ENCODE peak calls at places on chromosome 5, in five cellular contexts. X is trophoblast cell, F is H9, A is H1, I is mesenchymal stem cell. W is an unnamed sample.
A peak's percentile ranks its signal among the peaks of the same experiment; 100 is the strongest.

GRCh38 chr5:63263409-63263808 is 684.8 kb downstream of the LRRC70 start:
- DNase-seq in X (no peak), F (no peak), A (no peak), I (no peak), W (no peak)

GRCh38 chr5:54217826-54218503 is 92.4 kb downstream of the ARL15 start:
- DNase-seq in X (peak; percentile 79), F (no peak), A (no peak), I (peak; percentile 75), W (peak; percentile 72)

GRCh38 chr5:25568294-25568693 is 923.5 kb upstream of the CDH10 start:
- DNase-seq in X (no peak), F (no peak), A (no peak), I (no peak), W (no peak)

GRCh38 chr5:174063092-174063756 is 17.7 kb downstream of the NSG2 start:
- DNase-seq in X (no peak), F (no peak), A (no peak), I (no peak), W (no peak)

GRCh38 chr5:89230178-89230577 is 347.2 kb upstream of the MEF2C start:
- DNase-seq in X (no peak), F (no peak), A (no peak), I (no peak), W (no peak)

GRCh38 chr5:90020575-90021535 is 388.7 kb downstream of the CETN3 start:
- DNase-seq in X (peak; percentile 28), F (no peak), A (no peak), I (peak; percentile 88), W (no peak)

GRCh38 chr5:94442971-94443370 is 175.4 kb downstream of the KIAA0825 start:
- DNase-seq in X (no peak), F (no peak), A (no peak), I (no peak), W (no peak)

GRCh38 chr5:94245608-94246007 is 372.8 kb downstream of the KIAA0825 start:
- DNase-seq in X (peak; percentile 49), F (no peak), A (no peak), I (peak; percentile 4), W (no peak)

GRCh38 chr5:178301641-178302040 is 69.0 kb upstream of the PHYKPL start:
- DNase-seq in X (no peak), F (no peak), A (no peak), I (no peak), W (no peak)

GRCh38 chr5:1800470-1801060 is 642 bp upstream of the NDUFS6 start:
- DNase-seq in X (peak; percentile 42), F (no peak), A (no peak), I (peak; percentile 58), W (peak; percentile 57)

GRCh38 chr5:17118631-17119030 is 98.8 kb upstream of the BASP1 start:
- DNase-seq in X (peak; percentile 54), F (no peak), A (no peak), I (peak; percentile 98), W (no peak)

GRCh38 chr5:73591698-73592501 is 26.4 kb downstream of the UTP15 start:
- DNase-seq in X (no peak), F (no peak), A (no peak), I (peak; percentile 84), W (no peak)

GRCh38 chr5:77168187-77168883 is 42.1 kb upstream of the PDE8B start:
- DNase-seq in X (no peak), F (no peak), A (no peak), I (no peak), W (no peak)

GRCh38 chr5:71719092-71719964 is at the start of gene CARTPT:
- DNase-seq in X (peak; percentile 14), F (peak; percentile 79), A (peak; percentile 82), I (peak; percentile 22), W (peak; percentile 63)

GRCh38 chr5:50440651-50441478 is at the start of gene EMB:
- DNase-seq in X (peak; percentile 43), F (peak; percentile 92), A (peak; percentile 84), I (peak; percentile 29), W (peak; percentile 57)

GRCh38 chr5:104513194-104513602 is 950.6 kb upstream of the NUDT12 start:
- DNase-seq in X (peak; percentile 35), F (no peak), A (no peak), I (peak; percentile 83), W (no peak)

GRCh38 chr5:121090822-121091221 is 626.7 kb downstream of the PRR16 start:
- DNase-seq in X (no peak), F (no peak), A (no peak), I (no peak), W (no peak)

GRCh38 chr5:154129013-154129412 is 61.5 kb upstream of the GALNT10 start:
- DNase-seq in X (no peak), F (no peak), A (no peak), I (no peak), W (no peak)

GRCh38 chr5:169201597-169201996 is 99.3 kb downstream of the SLIT3 start:
- DNase-seq in X (no peak), F (no peak), A (no peak), I (no peak), W (no peak)

GRCh38 chr5:66891184-66891925 is 295.2 kb downstream of the MAST4 start:
- DNase-seq in X (peak; percentile 98), F (no peak), A (no peak), I (peak; percentile 83), W (no peak)

GRCh38 chr5:56816546-56817081 is 1.3 kb downstream of the MAP3K1 start:
- DNase-seq in X (peak; percentile 77), F (peak; percentile 83), A (no peak), I (peak; percentile 79), W (peak; percentile 45)

GRCh38 chr5:110477923-110478322 is 248.5 kb downstream of the TMEM232 start:
- DNase-seq in X (no peak), F (no peak), A (no peak), I (peak; percentile 23), W (no peak)

GRCh38 chr5:67160985-67161384 is 35.6 kb downstream of the CD180 start:
- DNase-seq in X (no peak), F (no peak), A (no peak), I (no peak), W (no peak)

GRCh38 chr5:1374680-1375055 is 29.8 kb upstream of the CLPTM1L start:
- DNase-seq in X (no peak), F (no peak), A (no peak), I (no peak), W (no peak)

GRCh38 chr5:173454764-173455598 is 126.8 kb upstream of the STC2 start:
- DNase-seq in X (peak; percentile 82), F (no peak), A (no peak), I (peak; percentile 100), W (no peak)

GRCh38 chr5:71938886-71939285 is 168.4 kb upstream of the MAP1B start:
- DNase-seq in X (no peak), F (peak; percentile 68), A (no peak), I (no peak), W (no peak)

GRCh38 chr5:163943546-163943945 is 438.1 kb downstream of the MAT2B start:
- DNase-seq in X (no peak), F (no peak), A (no peak), I (peak; percentile 1), W (no peak)

GRCh38 chr5:12845549-12846159 is 941.4 kb upstream of the CTNND2 start:
- DNase-seq in X (no peak), F (no peak), A (no peak), I (no peak), W (no peak)

GRCh38 chr5:52725065-52725746 is 62.5 kb upstream of the ITGA1 start:
- DNase-seq in X (peak; percentile 58), F (no peak), A (no peak), I (peak; percentile 65), W (no peak)

GRCh38 chr5:160547872-160548271 is 126.2 kb downstream of the PTTG1 start:
- DNase-seq in X (no peak), F (no peak), A (no peak), I (no peak), W (no peak)

GRCh38 chr5:59116231-59116900 is 533.5 kb downstream of the RAB3C start:
- DNase-seq in X (peak; percentile 76), F (no peak), A (no peak), I (peak; percentile 51), W (no peak)

DNA sequence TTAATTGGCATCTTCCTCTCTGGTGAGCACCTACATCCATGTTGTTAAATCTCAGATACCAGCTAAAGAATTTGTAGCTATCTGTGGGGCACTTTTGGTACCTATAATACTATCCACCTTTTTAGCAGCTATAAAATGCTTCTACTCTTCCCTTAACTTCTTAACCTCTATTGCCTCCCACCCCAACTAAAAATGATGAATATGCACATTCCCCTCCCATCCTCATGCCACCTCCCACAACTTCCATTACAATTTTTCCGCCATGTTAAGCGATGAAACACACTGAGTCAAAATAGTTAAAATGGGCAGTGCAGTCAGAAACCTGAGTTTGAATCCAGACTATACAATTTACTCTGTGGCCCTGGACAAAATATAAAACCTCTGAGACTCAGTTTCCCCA is 10.1 kb downstream of the SSBP2 start:
- DNase-seq in X (no peak), F (no peak), A (no peak), I (no peak), W (no peak)
- H2BK12ac ChIP-seq in X (no peak overlapping the region), F (no peak overlapping the region), A (no peak overlapping the region), I (no peak overlapping the region), W (no peak overlapping the region)

GRCh38 chr5:176996780-176997179 is 9.8 kb downstream of the UIMC1 start:
- DNase-seq in X (no peak), F (no peak), A (no peak), I (no peak), W (no peak)

GRCh38 chr5:176995896-176996767 is 10.4 kb downstream of the UIMC1 start:
- DNase-seq in X (peak; percentile 64), F (no peak), A (no peak), I (peak; percentile 75), W (no peak)

GRCh38 chr5:176995122-176995490 is 11.5 kb downstream of the UIMC1 start:
- DNase-seq in X (no peak), F (no peak), A (no peak), I (no peak), W (no peak)

GRCh38 chr5:176998828-176999227 is 7.8 kb downstream of the UIMC1 start:
- DNase-seq in X (no peak), F (no peak), A (no peak), I (no peak), W (no peak)

GRCh38 chr5:176994460-176995121 is 12.0 kb downstream of the UIMC1 start:
- DNase-seq in X (peak; percentile 97), F (no peak), A (no peak), I (peak; percentile 57), W (no peak)
- H2BK12ac ChIP-seq in X (no peak overlapping the region), F (no peak overlapping the region), A (no peak overlapping the region), I (no peak overlapping the region), W (no peak overlapping the region)

GRCh38 chr5:7754490-7754889 is 96.4 kb downstream of the CFAP90 start:
- DNase-seq in X (no peak), F (no peak), A (no peak), I (no peak), W (no peak)
- H2BK12ac ChIP-seq in X (no peak overlapping the region), F (no peak overlapping the region), A (no peak overlapping the region), I (no peak overlapping the region), W (no peak overlapping the region)

DNA sequence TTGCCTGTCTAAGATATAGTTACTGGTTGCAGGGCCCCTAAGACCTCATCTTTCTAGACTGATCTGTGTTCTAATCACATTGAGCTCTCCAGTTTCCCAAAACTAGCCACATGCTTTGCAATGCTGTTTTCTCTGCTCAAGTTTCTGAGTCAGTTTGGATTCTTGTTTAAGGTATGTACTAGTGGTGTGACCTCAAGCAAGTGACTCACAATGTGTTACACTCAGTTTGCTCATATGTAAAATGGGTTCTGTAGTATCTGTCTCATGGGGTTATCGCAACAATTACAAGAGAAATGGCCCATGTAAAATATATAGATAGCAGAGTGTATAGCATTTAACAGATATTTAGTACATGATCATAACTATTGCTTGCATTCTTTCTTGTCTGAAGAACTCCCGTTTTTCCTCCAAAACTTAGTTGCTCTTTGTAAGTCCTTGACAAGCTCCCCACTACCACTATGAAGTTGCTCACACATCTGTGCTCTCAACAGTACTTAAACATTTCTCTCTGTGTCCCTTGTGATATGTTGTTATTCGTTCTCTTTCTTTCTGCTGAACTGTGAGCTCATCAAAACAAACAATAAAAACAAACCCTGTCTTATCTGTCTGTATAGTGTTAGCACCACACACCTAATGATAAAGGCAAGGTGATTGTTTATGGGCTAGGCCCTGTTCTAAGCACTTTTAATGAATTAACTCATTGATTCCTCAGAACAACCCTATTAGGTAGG is 153.2 kb upstream of the ELL2 start:
- DNase-seq in X (peak; percentile 75), F (no peak), A (no peak), I (peak; percentile 23), W (no peak)
- H2BK12ac ChIP-seq in X (no peak overlapping the region), F (no peak overlapping the region), A (no peak overlapping the region), I (no peak overlapping the region), W (no peak overlapping the region)